ENCODE peak calls at places on chromosomes 5 and 9, in six cellular contexts. Q, C, K, X, S and P are unnamed samples.
A peak's percentile ranks its signal among the peaks of the same experiment; 100 is the strongest.

GRCh38 chr9:98251554-98251953 is 3.9 kb downstream of the TBC1D2 start:
- DNase-seq in C (no peak), Q (no peak), S (no peak), K (peak; percentile 92), X (peak; percentile 73), P (peak; percentile 58)

GRCh38 chr9:110214090-110214489 is 6.1 kb upstream of the C9orf152 start:
- DNase-seq in X (no peak), K (peak; percentile 21), S (no peak), Q (no peak), C (no peak), P (no peak)

GRCh38 chr9:92180669-92181181 is 65.5 kb upstream of the SPTLC1 start:
- DNase-seq in S (no peak), K (peak; percentile 94), X (peak; percentile 76), Q (no peak), C (no peak), P (no peak)

GRCh38 chr5:74030371-74030770 is 404.4 kb downstream of the ARHGEF28 start:
- DNase-seq in C (no peak), K (no peak), S (no peak), X (no peak), Q (no peak), P (no peak)

GRCh38 chr5:140408750-140409241 is 7.2 kb downstream of the ANKHD1 start:
- DNase-seq in K (no peak), Q (no peak), X (no peak), C (no peak), S (no peak), P (peak; percentile 39)

GRCh38 chr5:155943516-155944407 is 383.2 kb upstream of the SGCD start:
- DNase-seq in C (no peak), X (peak; percentile 58), Q (no peak), S (no peak), K (peak; percentile 81), P (no peak)

GRCh38 chr9:94850540-94851434 is 124.3 kb downstream of the AOPEP start:
- DNase-seq in C (no peak), Q (no peak), S (no peak), X (no peak), K (no peak), P (no peak)

GRCh38 chr5:95973793-95974325 is 12.2 kb upstream of the ELL2 start:
- DNase-seq in X (peak; percentile 79), S (no peak), Q (no peak), K (no peak), C (no peak), P (no peak)

GRCh38 chr5:11047051-11047450 is 286.0 kb upstream of the DAP start:
- DNase-seq in C (no peak), S (no peak), K (no peak), X (no peak), Q (no peak), P (no peak)

GRCh38 chr9:130271473-130271872 is 5.9 kb downstream of the HMCN2 start:
- DNase-seq in Q (no peak), X (no peak), S (no peak), C (peak; percentile 25), K (no peak), P (no peak)

GRCh38 chr5:138402640-138403039 is 36.2 kb upstream of the REEP2 start:
- DNase-seq in C (no peak), X (no peak), K (no peak), S (no peak), Q (no peak), P (no peak)

GRCh38 chr9:109320734-109321448 is at the start of gene EPB41L4B:
- DNase-seq in C (peak; percentile 88), X (peak; percentile 82), K (peak; percentile 86), S (peak; percentile 73), Q (peak; percentile 88), P (peak; percentile 98)

GRCh38 chr9:20024159-20024571 is 235.3 kb upstream of the SLC24A2 start:
- DNase-seq in K (no peak), X (no peak), C (no peak), S (no peak), Q (no peak), P (no peak)

GRCh38 chr5:123454236-123454911 is 31.2 kb upstream of the CEP120 start:
- DNase-seq in C (no peak), K (peak; percentile 20), Q (no peak), S (no peak), X (peak; percentile 36), P (no peak)

GRCh38 chr9:98807070-98807810 is at the start of gene GALNT12:
- DNase-seq in S (peak; percentile 40), Q (no peak), X (no peak), K (peak; percentile 61), C (peak; percentile 66), P (no peak)

GRCh38 chr5:95027775-95028174 is 257.1 kb downstream of the MCTP1 start:
- DNase-seq in K (no peak), Q (no peak), C (no peak), X (no peak), S (no peak), P (no peak)

GRCh38 chr5:32851774-32852173 is 140.7 kb downstream of the NPR3 start:
- DNase-seq in S (no peak), K (no peak), C (no peak), X (no peak), Q (no peak), P (no peak)

GRCh38 chr9:33164138-33164809 is 2.9 kb downstream of the B4GALT1 start:
- DNase-seq in C (no peak), X (peak; percentile 66), K (peak; percentile 53), S (no peak), Q (no peak), P (no peak)

GRCh38 chr5:137629646-137630045 is 106.2 kb downstream of the KLHL3 start:
- DNase-seq in S (no peak), C (no peak), Q (no peak), X (peak; percentile 77), K (peak; percentile 71), P (no peak)

GRCh38 chr5:82147860-82148573 is 130.1 kb downstream of the RPS23 start:
- DNase-seq in S (no peak), Q (no peak), C (no peak), X (peak; percentile 90), K (peak; percentile 73), P (no peak)

GRCh38 chr9:128214571-128215490 is 11.7 kb downstream of the DNM1 start:
- DNase-seq in K (peak; percentile 51), S (no peak), X (no peak), C (no peak), Q (no peak), P (no peak)

GRCh38 chr5:176827736-176828415 is 17.5 kb downstream of the UNC5A start:
- DNase-seq in S (no peak), Q (no peak), K (no peak), C (no peak), X (no peak), P (no peak)

GRCh38 chr5:1449081-1449630 is 3.9 kb upstream of the SLC6A3 start:
- DNase-seq in Q (no peak), C (peak; percentile 15), S (no peak), X (no peak), K (no peak), P (no peak)

GRCh38 chr9:89489548-89490527 is 8.1 kb downstream of the SEMA4D start:
- DNase-seq in Q (no peak), K (no peak), C (no peak), S (no peak), X (no peak), P (no peak)

DNA sequence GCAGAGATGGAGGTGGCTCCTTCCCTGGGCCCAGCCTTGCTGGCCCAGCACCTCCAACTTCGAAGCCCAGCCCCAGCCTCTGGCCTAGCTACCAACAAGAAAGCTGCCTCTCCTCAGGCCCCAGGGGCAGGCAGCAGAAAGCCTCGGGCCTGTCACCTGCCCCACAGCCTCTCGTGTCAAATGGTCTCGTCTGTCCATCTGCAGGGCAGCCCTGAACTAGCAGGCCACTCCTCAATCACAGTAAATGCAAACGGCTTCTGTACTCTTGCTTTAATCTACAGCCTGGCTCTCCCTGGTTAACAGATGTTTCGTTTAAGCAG is 21.6 kb downstream of the VAV2 start:
- DNase-seq in K (no peak), C (no peak), X (no peak), Q (no peak), S (no peak), P (no peak)
- H3K4me1 ChIP-seq in K (no peaks in the 10 kb centered on the region), C (peaks cover 6% of the 10 kb centered on the region), X (peaks cover 9% of the 10 kb centered on the region), Q (no peaks in the 10 kb centered on the region), S (no peaks in the 10 kb centered on the region), P (peaks cover 14% of the 10 kb centered on the region)

GRCh38 chr5:160419458-160420330 is 813 bp upstream of the SLU7 start:
- DNase-seq in X (no peak), Q (no peak), S (no peak), C (no peak), K (peak; percentile 23), P (no peak)
- H3K4me1 ChIP-seq in X (peaks cover 15% of the 10 kb centered on the region), Q (no peaks in the 10 kb centered on the region), S (peaks cover 66% of the 10 kb centered on the region), C (peaks cover 23% of the 10 kb centered on the region), K (peaks cover 39% of the 10 kb centered on the region), P (peaks cover 39% of the 10 kb centered on the region)

GRCh38 chr5:84568171-84568570 is 183.5 kb upstream of the EDIL3 start:
- DNase-seq in Q (no peak), K (no peak), C (no peak), S (no peak), X (no peak), P (no peak)

GRCh38 chr5:84569307-84569706 is 184.6 kb upstream of the EDIL3 start:
- DNase-seq in K (no peak), S (no peak), Q (no peak), X (no peak), C (no peak), P (no peak)

GRCh38 chr5:84565866-84566265 is 181.2 kb upstream of the EDIL3 start:
- DNase-seq in K (no peak), Q (no peak), S (no peak), C (no peak), X (no peak), P (no peak)

DNA sequence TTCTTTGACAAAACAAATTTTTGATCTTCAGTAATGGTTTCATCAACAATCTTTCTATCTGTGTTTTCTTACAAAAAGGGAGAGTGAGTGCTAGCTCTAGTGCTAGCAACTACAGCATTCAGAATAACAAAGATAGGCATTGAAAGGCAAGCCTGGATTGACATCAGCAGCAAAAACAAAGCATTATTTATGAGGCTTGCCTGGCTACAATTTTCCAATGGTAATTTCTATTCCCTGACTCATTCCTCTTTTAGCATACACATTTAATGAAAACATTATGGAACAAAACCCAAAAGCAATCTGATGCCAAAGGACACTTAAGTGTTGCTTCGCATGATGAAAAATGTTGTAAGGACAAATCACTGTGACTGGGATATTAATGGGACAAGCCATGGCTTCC is 179.6 kb upstream of the EDIL3 start:
- DNase-seq in S (no peak), X (peak; percentile 1), C (no peak), K (no peak), Q (no peak), P (no peak)
- H3K4me1 ChIP-seq in S (no peaks in the 10 kb centered on the region), X (peaks cover 13% of the 10 kb centered on the region), C (no peaks in the 10 kb centered on the region), K (no peaks in the 10 kb centered on the region), Q (no peaks in the 10 kb centered on the region), P (no peaks in the 10 kb centered on the region)

DNA sequence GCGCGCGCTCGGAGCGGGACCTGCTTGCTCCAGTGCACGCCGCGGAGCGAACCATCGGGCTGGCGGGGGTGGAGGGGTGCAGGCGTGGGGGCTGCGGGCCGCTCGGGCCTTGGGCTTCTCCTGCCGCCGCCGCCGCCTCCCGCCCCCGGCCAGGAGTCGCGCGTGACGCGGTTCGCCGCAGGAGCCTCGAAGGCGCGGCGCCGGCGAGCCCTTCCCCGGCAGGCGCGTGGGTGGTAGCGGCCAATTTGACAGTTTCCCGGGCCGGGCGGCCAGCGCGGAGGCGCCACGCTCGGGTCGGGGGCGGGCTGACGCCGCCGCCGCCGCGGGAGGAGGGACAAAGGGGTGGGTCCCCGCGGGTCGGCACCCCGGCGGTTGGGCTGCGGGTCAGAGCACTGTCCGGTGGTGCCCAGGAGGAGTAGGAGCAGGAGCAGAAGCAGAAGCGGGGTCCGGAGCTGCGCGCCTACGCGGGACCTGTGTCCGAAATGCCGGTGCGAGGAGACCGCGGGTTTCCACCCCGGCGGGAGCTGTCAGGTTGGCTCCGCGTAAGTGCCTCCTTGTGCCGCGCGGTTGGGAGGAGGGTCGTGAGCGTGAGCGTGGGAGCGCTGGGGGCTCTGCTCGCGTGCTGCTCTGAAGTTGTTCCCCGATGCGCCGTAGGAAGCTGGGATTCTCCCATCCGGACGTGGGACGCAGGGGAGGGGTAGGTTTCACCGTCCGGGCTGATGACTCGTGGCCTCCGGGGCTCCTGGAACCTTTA is at the start of gene TJP2:
- DNase-seq in S (peak; percentile 28), X (peak; percentile 85), Q (peak; percentile 34), C (peak; percentile 86), K (peak; percentile 83), P (peak; percentile 61)
- H3K4me1 ChIP-seq in S (peaks cover 64% of the 10 kb centered on the region), X (peaks cover 28% of the 10 kb centered on the region), Q (no peaks in the 10 kb centered on the region), C (peaks cover 33% of the 10 kb centered on the region), K (peaks cover 16% of the 10 kb centered on the region), P (peaks cover 63% of the 10 kb centered on the region)